ENCODE peak calls at places on chromosomes 3 and 15, in six cellular contexts. One of them, this sample, is unnamed.

GRCh38 chr3:98147179-98147578 is at the start of gene OR5H14:
- DNase-seq in prostate gland: no peak
- DNase-seq in Peyer's patch: no peak
- DNase-seq in right cardiac atrium: no peak
- DNase-seq in caudate nucleus: no peak
- DNase-seq in cardiac muscle cell: no peak
- DNase-seq in this sample: no peak

GRCh38 chr3:123333401-123333800 is 115.5 kb downstream of the ADCY5 start:
- DNase-seq in right cardiac atrium: no peak
- DNase-seq in prostate gland: no peak
- DNase-seq in caudate nucleus: no peak
- DNase-seq in Peyer's patch: no peak
- DNase-seq in cardiac muscle cell: no peak
- DNase-seq in this sample: no peak

GRCh38 chr15:92617197-92618037 is 38.2 kb downstream of the FAM174B start:
- DNase-seq in prostate gland: peak
- DNase-seq in Peyer's patch: peak
- DNase-seq in right cardiac atrium: peak
- DNase-seq in caudate nucleus: no peak
- DNase-seq in cardiac muscle cell: peak
- DNase-seq in this sample: no peak

GRCh38 chr3:193974147-193974546 is 161.8 kb upstream of the HES1 start:
- DNase-seq in caudate nucleus: no peak
- DNase-seq in right cardiac atrium: no peak
- DNase-seq in prostate gland: no peak
- DNase-seq in cardiac muscle cell: no peak
- DNase-seq in Peyer's patch: no peak
- DNase-seq in this sample: no peak

GRCh38 chr15:29064290-29064689 is 178.5 kb downstream of the APBA2 start:
- DNase-seq in cardiac muscle cell: no peak
- DNase-seq in prostate gland: no peak
- DNase-seq in right cardiac atrium: no peak
- DNase-seq in caudate nucleus: no peak
- DNase-seq in Peyer's patch: no peak
- DNase-seq in this sample: no peak

GRCh38 chr3:52444860-52445793 is at the start of gene SEMA3G:
- DNase-seq in cardiac muscle cell: peak
- DNase-seq in prostate gland: peak
- DNase-seq in caudate nucleus: no peak
- DNase-seq in right cardiac atrium: peak
- DNase-seq in Peyer's patch: peak
- DNase-seq in this sample: peak

GRCh38 chr3:56115199-56115598 is 353.1 kb downstream of the ERC2 start:
- DNase-seq in cardiac muscle cell: no peak
- DNase-seq in Peyer's patch: no peak
- DNase-seq in prostate gland: no peak
- DNase-seq in right cardiac atrium: no peak
- DNase-seq in caudate nucleus: no peak
- DNase-seq in this sample: no peak

GRCh38 chr3:71258116-71258515 is 325.4 kb downstream of the FOXP1 start:
- DNase-seq in right cardiac atrium: no peak
- DNase-seq in prostate gland: no peak
- DNase-seq in Peyer's patch: no peak
- DNase-seq in cardiac muscle cell: peak
- DNase-seq in caudate nucleus: peak
- DNase-seq in this sample: peak

GRCh38 chr15:67855842-67856241 is 16.0 kb upstream of the RNU6-1 start:
- DNase-seq in cardiac muscle cell: no peak
- DNase-seq in right cardiac atrium: no peak
- DNase-seq in Peyer's patch: no peak
- DNase-seq in caudate nucleus: no peak
- DNase-seq in prostate gland: no peak
- DNase-seq in this sample: no peak

GRCh38 chr15:68304611-68305337 is 27.2 kb downstream of the FEM1B start:
- DNase-seq in caudate nucleus: no peak
- DNase-seq in cardiac muscle cell: peak
- DNase-seq in prostate gland: no peak
- DNase-seq in Peyer's patch: peak
- DNase-seq in right cardiac atrium: no peak
- DNase-seq in this sample: no peak

GRCh38 chr3:98705694-98706093 is 57.4 kb upstream of the ST3GAL6 start:
- DNase-seq in cardiac muscle cell: no peak
- DNase-seq in right cardiac atrium: no peak
- DNase-seq in caudate nucleus: no peak
- DNase-seq in prostate gland: no peak
- DNase-seq in Peyer's patch: no peak
- DNase-seq in this sample: no peak

GRCh38 chr3:151931171-151931570 is 57.7 kb downstream of the SUCNR1 start:
- DNase-seq in prostate gland: no peak
- DNase-seq in caudate nucleus: no peak
- DNase-seq in right cardiac atrium: no peak
- DNase-seq in cardiac muscle cell: no peak
- DNase-seq in Peyer's patch: no peak
- DNase-seq in this sample: no peak

GRCh38 chr3:30203301-30203700 is 403.1 kb upstream of the TGFBR2 start:
- DNase-seq in Peyer's patch: no peak
- DNase-seq in caudate nucleus: no peak
- DNase-seq in prostate gland: no peak
- DNase-seq in right cardiac atrium: no peak
- DNase-seq in cardiac muscle cell: no peak
- DNase-seq in this sample: no peak

GRCh38 chr15:92681141-92681622 is 25.6 kb upstream of the FAM174B start:
- DNase-seq in right cardiac atrium: no peak
- DNase-seq in cardiac muscle cell: no peak
- DNase-seq in caudate nucleus: no peak
- DNase-seq in prostate gland: no peak
- DNase-seq in Peyer's patch: peak
- DNase-seq in this sample: no peak

GRCh38 chr15:36026627-36027026 is 480.7 kb upstream of the DPH6 start:
- DNase-seq in right cardiac atrium: no peak
- DNase-seq in Peyer's patch: no peak
- DNase-seq in caudate nucleus: no peak
- DNase-seq in prostate gland: no peak
- DNase-seq in cardiac muscle cell: no peak
- DNase-seq in this sample: no peak

GRCh38 chr3:15309662-15310335 is 22.6 kb downstream of the SH3BP5 start:
- DNase-seq in right cardiac atrium: no peak
- DNase-seq in prostate gland: no peak
- DNase-seq in cardiac muscle cell: no peak
- DNase-seq in Peyer's patch: peak
- DNase-seq in caudate nucleus: peak
- DNase-seq in this sample: peak

DNA sequence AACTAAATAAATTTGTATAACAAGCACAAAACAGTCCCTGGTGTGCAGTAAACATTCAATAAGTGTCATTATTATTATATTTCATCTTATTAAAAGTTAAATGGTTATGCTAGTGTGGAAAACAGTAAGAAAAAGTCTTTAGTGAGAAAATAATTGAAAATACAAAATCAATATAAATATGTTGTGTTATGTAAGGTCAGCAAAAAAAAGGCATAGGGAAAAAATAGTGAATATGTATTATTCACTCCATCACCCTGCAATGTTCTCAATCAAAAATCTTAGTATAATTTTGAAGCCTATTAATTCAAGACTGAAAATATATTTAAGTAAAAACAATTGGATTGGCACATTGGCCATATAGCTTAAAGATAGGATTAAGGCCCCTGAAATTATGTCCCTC is 63.3 kb upstream of the KCNMB2 start:
- DNase-seq in Peyer's patch: no peak
- DNase-seq in cardiac muscle cell: no peak
- DNase-seq in right cardiac atrium: no peak
- DNase-seq in prostate gland: no peak
- DNase-seq in caudate nucleus: no peak
- DNase-seq in this sample: no peak
- H3K27ac ChIP-seq in Peyer's patch: no peak
- H3K27ac ChIP-seq in cardiac muscle cell: no peak
- H3K27ac ChIP-seq in right cardiac atrium: no peak
- H3K27ac ChIP-seq in prostate gland: no peak
- H3K27ac ChIP-seq in caudate nucleus: no peak
- H3K27ac ChIP-seq in this sample: no peak

DNA sequence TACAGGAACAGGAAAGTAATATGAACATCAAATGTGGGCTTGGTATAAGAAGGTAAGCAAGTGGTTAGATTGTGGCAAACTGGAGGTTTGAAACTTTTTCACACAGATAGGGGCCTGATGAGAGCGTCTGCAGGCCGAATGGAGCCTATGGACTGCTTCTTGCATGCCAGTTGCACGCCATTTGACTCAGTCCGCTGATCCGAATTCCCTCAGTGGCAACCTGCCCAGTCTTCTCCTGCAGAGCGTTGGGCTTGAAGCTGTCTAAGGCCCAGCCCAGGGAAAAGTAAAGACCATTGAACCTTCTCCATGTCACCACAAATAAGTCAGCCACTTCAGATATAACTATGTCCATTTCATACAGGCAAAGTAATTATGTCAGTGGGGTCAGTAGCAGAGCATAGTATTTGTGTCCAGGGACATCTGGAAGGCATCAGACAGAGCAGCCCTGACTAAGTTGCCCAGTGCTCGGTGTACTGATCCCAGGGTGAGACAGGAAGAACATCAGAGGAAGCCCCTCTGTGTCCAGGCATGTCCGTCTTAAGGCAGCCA is 45.9 kb downstream of the ZBTB38 start:
- DNase-seq in cardiac muscle cell: no peak
- DNase-seq in prostate gland: no peak
- DNase-seq in caudate nucleus: no peak
- DNase-seq in right cardiac atrium: no peak
- DNase-seq in Peyer's patch: no peak
- DNase-seq in this sample: no peak
- H3K27ac ChIP-seq in cardiac muscle cell: no peak
- H3K27ac ChIP-seq in prostate gland: peak
- H3K27ac ChIP-seq in caudate nucleus: peak
- H3K27ac ChIP-seq in right cardiac atrium: peak
- H3K27ac ChIP-seq in Peyer's patch: peak
- H3K27ac ChIP-seq in this sample: no peak

GRCh38 chr3:192917508-192918274 is at the start of gene MB21D2:
- DNase-seq in Peyer's patch: peak
- DNase-seq in right cardiac atrium: peak
- DNase-seq in caudate nucleus: peak
- DNase-seq in prostate gland: peak
- DNase-seq in cardiac muscle cell: peak
- DNase-seq in this sample: peak

GRCh38 chr3:192915724-192916123 is 1.9 kb downstream of the MB21D2 start:
- DNase-seq in Peyer's patch: no peak
- DNase-seq in caudate nucleus: no peak
- DNase-seq in right cardiac atrium: no peak
- DNase-seq in cardiac muscle cell: no peak
- DNase-seq in prostate gland: no peak
- DNase-seq in this sample: peak

GRCh38 chr3:192916455-192917257 is 1.0 kb downstream of the MB21D2 start:
- DNase-seq in prostate gland: peak
- DNase-seq in Peyer's patch: peak
- DNase-seq in caudate nucleus: peak
- DNase-seq in right cardiac atrium: peak
- DNase-seq in cardiac muscle cell: peak
- DNase-seq in this sample: peak

GRCh38 chr3:192918275-192918588 is 576 bp upstream of the MB21D2 start:
- DNase-seq in cardiac muscle cell: no peak
- DNase-seq in Peyer's patch: no peak
- DNase-seq in right cardiac atrium: no peak
- DNase-seq in caudate nucleus: no peak
- DNase-seq in prostate gland: no peak
- DNase-seq in this sample: no peak

GRCh38 chr3:192917258-192917507 is 473 bp downstream of the MB21D2 start:
- DNase-seq in caudate nucleus: no peak
- DNase-seq in prostate gland: no peak
- DNase-seq in cardiac muscle cell: no peak
- DNase-seq in Peyer's patch: no peak
- DNase-seq in right cardiac atrium: no peak
- DNase-seq in this sample: no peak
- H3K27ac ChIP-seq in caudate nucleus: peak
- H3K27ac ChIP-seq in prostate gland: peak
- H3K27ac ChIP-seq in cardiac muscle cell: no peak
- H3K27ac ChIP-seq in Peyer's patch: peak
- H3K27ac ChIP-seq in right cardiac atrium: peak
- H3K27ac ChIP-seq in this sample: peak

GRCh38 chr15:56734013-56734625 is 810 bp upstream of the ZNF280D start:
- DNase-seq in cardiac muscle cell: no peak
- DNase-seq in prostate gland: peak
- DNase-seq in caudate nucleus: no peak
- DNase-seq in Peyer's patch: no peak
- DNase-seq in right cardiac atrium: no peak
- DNase-seq in this sample: no peak
- H3K27ac ChIP-seq in cardiac muscle cell: no peak
- H3K27ac ChIP-seq in prostate gland: peak
- H3K27ac ChIP-seq in caudate nucleus: peak
- H3K27ac ChIP-seq in Peyer's patch: no peak
- H3K27ac ChIP-seq in right cardiac atrium: no peak
- H3K27ac ChIP-seq in this sample: peak

GRCh38 chr3:105944721-105945120 is 75.9 kb upstream of the CBLB start:
- DNase-seq in cardiac muscle cell: no peak
- DNase-seq in prostate gland: no peak
- DNase-seq in Peyer's patch: no peak
- DNase-seq in right cardiac atrium: no peak
- DNase-seq in caudate nucleus: no peak
- DNase-seq in this sample: peak
- H3K27ac ChIP-seq in cardiac muscle cell: no peak
- H3K27ac ChIP-seq in prostate gland: no peak
- H3K27ac ChIP-seq in Peyer's patch: no peak
- H3K27ac ChIP-seq in right cardiac atrium: no peak
- H3K27ac ChIP-seq in caudate nucleus: no peak
- H3K27ac ChIP-seq in this sample: peak

DNA sequence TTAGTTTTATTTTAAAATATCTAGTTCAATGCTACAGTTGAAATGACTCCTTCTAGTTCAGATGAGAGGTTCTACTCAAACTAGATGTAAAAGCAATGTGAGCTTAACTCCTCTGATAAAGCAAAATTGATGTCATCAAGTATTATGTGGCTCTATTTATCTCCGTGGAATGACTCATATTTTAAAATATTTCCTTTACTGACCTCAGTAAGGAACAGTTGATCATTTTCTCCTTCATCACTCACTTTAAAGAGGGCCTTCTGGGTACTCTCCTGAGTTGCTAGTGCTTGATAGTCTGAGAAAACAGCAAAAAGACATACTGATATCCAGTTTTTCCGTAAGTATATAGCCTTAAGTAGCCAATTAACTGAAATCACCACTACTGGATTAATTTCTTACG is 1099.3 kb downstream of the ROBO2 start:
- DNase-seq in prostate gland: no peak
- DNase-seq in right cardiac atrium: no peak
- DNase-seq in Peyer's patch: no peak
- DNase-seq in caudate nucleus: no peak
- DNase-seq in cardiac muscle cell: no peak
- DNase-seq in this sample: no peak
- H3K27ac ChIP-seq in prostate gland: no peak
- H3K27ac ChIP-seq in right cardiac atrium: no peak
- H3K27ac ChIP-seq in Peyer's patch: no peak
- H3K27ac ChIP-seq in caudate nucleus: no peak
- H3K27ac ChIP-seq in cardiac muscle cell: no peak
- H3K27ac ChIP-seq in this sample: peak

DNA sequence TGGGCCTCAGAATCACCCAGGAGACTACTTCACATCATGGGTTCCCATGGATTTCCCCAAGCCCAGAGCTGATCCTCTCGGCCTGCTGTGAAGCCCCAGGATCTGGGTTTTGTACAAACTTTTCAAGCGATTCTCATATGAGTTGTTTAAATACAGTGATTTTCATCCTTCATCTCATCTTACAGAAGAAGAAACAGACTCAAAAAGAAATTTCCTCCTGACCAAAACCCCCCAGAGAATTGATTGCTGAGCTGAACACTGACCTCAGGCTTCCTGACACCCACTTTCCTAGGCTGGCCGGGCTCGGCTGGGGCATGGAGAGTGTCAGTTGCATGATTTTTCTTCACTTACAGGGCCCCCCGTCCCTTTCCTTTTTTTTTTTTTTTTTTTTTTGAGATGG is 60.3 kb downstream of the BDH1 start:
- DNase-seq in cardiac muscle cell: no peak
- DNase-seq in Peyer's patch: no peak
- DNase-seq in caudate nucleus: no peak
- DNase-seq in prostate gland: no peak
- DNase-seq in right cardiac atrium: no peak
- DNase-seq in this sample: no peak
- H3K27ac ChIP-seq in cardiac muscle cell: no peak
- H3K27ac ChIP-seq in Peyer's patch: no peak
- H3K27ac ChIP-seq in caudate nucleus: no peak
- H3K27ac ChIP-seq in prostate gland: no peak
- H3K27ac ChIP-seq in right cardiac atrium: no peak
- H3K27ac ChIP-seq in this sample: peak